ENCODE peak calls at places on chromosome 3, in eight cellular contexts. A is foreskin fibroblast; C is NCI-H774; D is iris pigment epithelial cell; F is AG09319; R is hepatic stellate cell; U is activated CD8-positive, alpha-beta memory T cell treated with anti-CD3 and anti-CD28 coated beads for 1 hour; P is left colon. N is an unnamed sample.

GRCh38 chr3:4984511-4984864 is 5.3 kb downstream of the BHLHE40 start:
- DNase-seq in D (peak), P (no peak), C (no peak), F (no peak), U (no peak), A (no peak), R (no peak), N (no peak)

GRCh38 chr3:10547841-10548783 is 42.7 kb upstream of the ATP2B2 start:
- DNase-seq in F (no peak), C (no peak), P (no peak), D (no peak), R (no peak), U (no peak), A (no peak), N (no peak)

GRCh38 chr3:55143336-55143735 is 215.5 kb upstream of the LRTM1 start:
- DNase-seq in F (no peak), A (no peak), P (no peak), R (no peak), D (no peak), U (no peak), C (no peak), N (no peak)

GRCh38 chr3:129927072-129927471 is 33.6 kb upstream of the TMCC1 start:
- DNase-seq in R (no peak), P (no peak), C (no peak), F (no peak), A (no peak), U (no peak), D (no peak), N (no peak)

GRCh38 chr3:64008952-64009351 is 14.3 kb downstream of the PSMD6 start:
- DNase-seq in A (no peak), R (no peak), C (no peak), U (no peak), D (peak), P (no peak), F (no peak), N (no peak)

GRCh38 chr3:195200010-195200822 is 70.7 kb downstream of the XXYLT1 start:
- DNase-seq in F (no peak), R (no peak), U (no peak), P (no peak), C (no peak), A (no peak), D (no peak), N (no peak)

GRCh38 chr3:163773136-163773535 is 1305.2 kb downstream of the SI start:
- DNase-seq in F (no peak), A (no peak), P (no peak), D (no peak), R (no peak), U (no peak), C (no peak), N (no peak)

GRCh38 chr3:53994986-53995385 is 103.3 kb upstream of the SELENOK start:
- DNase-seq in F (no peak), A (no peak), U (no peak), C (no peak), D (no peak), R (no peak), P (no peak), N (no peak)

GRCh38 chr3:81545572-81545971 is 215.9 kb downstream of the GBE1 start:
- DNase-seq in C (no peak), U (no peak), A (peak), R (no peak), F (no peak), D (peak), P (no peak), N (no peak)

GRCh38 chr3:9793161-9793781 is 389 bp downstream of the ARPC4 start:
- DNase-seq in C (no peak), R (no peak), D (peak), P (peak), F (no peak), U (no peak), A (no peak), N (no peak)

GRCh38 chr3:48543271-48543866 is 13.2 kb downstream of the PFKFB4 start:
- DNase-seq in P (no peak), C (no peak), D (no peak), F (no peak), U (no peak), R (no peak), A (no peak), N (no peak)

GRCh38 chr3:27590437-27591320 is 106.5 kb upstream of the SLC4A7 start:
- DNase-seq in D (peak), P (no peak), C (no peak), A (peak), R (no peak), U (no peak), F (no peak), N (no peak)

GRCh38 chr3:15519096-15519495 is 2.4 kb downstream of the COLQ start:
- DNase-seq in P (no peak), U (no peak), D (no peak), R (no peak), A (no peak), C (no peak), F (no peak), N (no peak)

GRCh38 chr3:115428825-115429224 is 194.5 kb upstream of the GAP43 start:
- DNase-seq in U (no peak), D (peak), R (peak), C (no peak), F (no peak), A (no peak), P (no peak), N (no peak)

GRCh38 chr3:155495387-155495786 is 201.9 kb upstream of the STRIT1 start:
- DNase-seq in D (peak), R (no peak), P (no peak), F (no peak), C (no peak), U (no peak), A (peak), N (no peak)

GRCh38 chr3:141485578-141486415 is 1.0 kb upstream of the RASA2 start:
- DNase-seq in D (peak), F (no peak), U (no peak), R (peak), C (no peak), A (peak), P (peak), N (no peak)

GRCh38 chr3:105399611-105400010 is 32.9 kb downstream of the ALCAM start:
- DNase-seq in F (no peak), U (no peak), R (no peak), C (no peak), A (no peak), D (no peak), P (no peak), N (no peak)

GRCh38 chr3:11144996-11145395 is 9.3 kb upstream of the HRH1 start:
- DNase-seq in C (no peak), P (no peak), A (no peak), R (no peak), D (no peak), F (no peak), U (no peak), N (no peak)

GRCh38 chr3:195188530-195188917 is 82.4 kb downstream of the XXYLT1 start:
- DNase-seq in P (no peak), D (peak), F (no peak), U (no peak), C (no peak), R (no peak), A (peak), N (no peak)

GRCh38 chr3:145704020-145704419 is 457.0 kb downstream of the PLOD2 start:
- DNase-seq in R (no peak), U (no peak), F (no peak), A (peak), P (no peak), C (no peak), D (peak), N (no peak)

GRCh38 chr3:59436164-59436958 is 386.5 kb upstream of the CFAP20DC start:
- DNase-seq in P (no peak), C (peak), R (no peak), F (no peak), U (no peak), D (no peak), A (no peak), N (no peak)

GRCh38 chr3:52043750-52044149 is 12.6 kb downstream of the DUSP7 start:
- DNase-seq in F (no peak), A (no peak), D (no peak), C (no peak), R (no peak), U (no peak), P (no peak), N (no peak)

GRCh38 chr3:151259664-151260063 is 18.7 kb downstream of the P2RY14 start:
- DNase-seq in D (peak), C (no peak), F (no peak), R (no peak), P (no peak), U (no peak), A (no peak), N (no peak)

GRCh38 chr3:194541483-194541882 is 54.7 kb upstream of the ATP13A3 start:
- DNase-seq in A (no peak), C (no peak), D (no peak), U (no peak), P (no peak), R (no peak), F (no peak), N (no peak)

N was measured in NCI-H526.